ENCODE peak calls at places on chromosomes 6 and 20, in five cellular contexts. One of them, this sample, is unnamed.

GRCh38 chr6:156396068-156396771 is 381.0 kb upstream of the ARID1B start:
- DNase-seq in MCF 10A: no peak
- DNase-seq in neural crest cell: no peak
- DNase-seq in A549: no peak
- DNase-seq in A673: no peak
- DNase-seq in this sample: peak; percentile 41

GRCh38 chr6:40874495-40874894 is 164.5 kb downstream of the UNC5CL start:
- DNase-seq in MCF 10A: peak; percentile 16
- DNase-seq in neural crest cell: no peak
- DNase-seq in A549: peak; percentile 13
- DNase-seq in A673: peak; percentile 35
- DNase-seq in this sample: no peak

GRCh38 chr6:108133594-108134179 is 32.1 kb upstream of the NR2E1 start:
- DNase-seq in MCF 10A: peak; percentile 78
- DNase-seq in neural crest cell: peak; percentile 63
- DNase-seq in A549: peak; percentile 72
- DNase-seq in A673: peak; percentile 82
- DNase-seq in this sample: peak; percentile 61

GRCh38 chr6:128230267-128230989 is 290.0 kb downstream of the PTPRK start:
- DNase-seq in MCF 10A: no peak
- DNase-seq in neural crest cell: no peak
- DNase-seq in A549: no peak
- DNase-seq in A673: no peak
- DNase-seq in this sample: no peak

GRCh38 chr20:23449400-23449799 is 3.3 kb downstream of the CST11 start:
- DNase-seq in MCF 10A: no peak
- DNase-seq in neural crest cell: no peak
- DNase-seq in A549: no peak
- DNase-seq in A673: no peak
- DNase-seq in this sample: peak; percentile 45

GRCh38 chr20:33277471-33278441 is 5.3 kb upstream of the BPIFB1 start:
- DNase-seq in MCF 10A: no peak
- DNase-seq in neural crest cell: no peak
- DNase-seq in A549: peak; percentile 58
- DNase-seq in A673: no peak
- DNase-seq in this sample: no peak

GRCh38 chr6:56372621-56373020 is 125.2 kb upstream of the COL21A1 start:
- DNase-seq in MCF 10A: no peak
- DNase-seq in neural crest cell: no peak
- DNase-seq in A549: no peak
- DNase-seq in A673: no peak
- DNase-seq in this sample: no peak

GRCh38 chr6:77324851-77325250 is 138.4 kb downstream of the HTR1B start:
- DNase-seq in MCF 10A: no peak
- DNase-seq in neural crest cell: no peak
- DNase-seq in A549: no peak
- DNase-seq in A673: no peak
- DNase-seq in this sample: no peak

GRCh38 chr6:36937896-36938295 is 16.6 kb upstream of the PI16 start:
- DNase-seq in MCF 10A: no peak
- DNase-seq in neural crest cell: no peak
- DNase-seq in A549: no peak
- DNase-seq in A673: no peak
- DNase-seq in this sample: no peak

GRCh38 chr6:37673436-37673835 is 24.2 kb downstream of the MDGA1 start:
- DNase-seq in MCF 10A: no peak
- DNase-seq in neural crest cell: no peak
- DNase-seq in A549: no peak
- DNase-seq in A673: no peak
- DNase-seq in this sample: no peak

GRCh38 chr6:27772261-27773001 is 139.8 kb downstream of the OR2B2 start:
- DNase-seq in MCF 10A: peak; percentile 87
- DNase-seq in neural crest cell: peak; percentile 89
- DNase-seq in A549: peak; percentile 88
- DNase-seq in A673: peak; percentile 92
- DNase-seq in this sample: peak; percentile 93

GRCh38 chr6:121993362-121993761 is 406.1 kb upstream of the HSF2 start:
- DNase-seq in MCF 10A: peak; percentile 33
- DNase-seq in neural crest cell: no peak
- DNase-seq in A549: no peak
- DNase-seq in A673: no peak
- DNase-seq in this sample: no peak

GRCh38 chr6:154298297-154298696 is 58.3 kb downstream of the IPCEF1 start:
- DNase-seq in MCF 10A: no peak
- DNase-seq in neural crest cell: no peak
- DNase-seq in A549: no peak
- DNase-seq in A673: peak; percentile 27
- DNase-seq in this sample: no peak

GRCh38 chr6:32114853-32115252 is 5.7 kb upstream of the TNXB start:
- DNase-seq in MCF 10A: no peak
- DNase-seq in neural crest cell: no peak
- DNase-seq in A549: no peak
- DNase-seq in A673: no peak
- DNase-seq in this sample: no peak

GRCh38 chr20:36435799-36436541 is 105.3 kb upstream of the MYL9 start:
- DNase-seq in MCF 10A: peak; percentile 30
- DNase-seq in neural crest cell: peak; percentile 60
- DNase-seq in A549: peak; percentile 89
- DNase-seq in A673: peak; percentile 82
- DNase-seq in this sample: peak; percentile 93

GRCh38 chr6:108844135-108844534 is 4.1 kb upstream of the ARMC2 start:
- DNase-seq in MCF 10A: no peak
- DNase-seq in neural crest cell: no peak
- DNase-seq in A549: peak; percentile 1
- DNase-seq in A673: no peak
- DNase-seq in this sample: no peak

GRCh38 chr20:21808139-21808538 is 102.7 kb downstream of the PAX1 start:
- DNase-seq in MCF 10A: no peak
- DNase-seq in neural crest cell: no peak
- DNase-seq in A549: no peak
- DNase-seq in A673: no peak
- DNase-seq in this sample: no peak

GRCh38 chr6:141513830-141514229 is 618.9 kb upstream of the GJE1 start:
- DNase-seq in MCF 10A: no peak
- DNase-seq in neural crest cell: no peak
- DNase-seq in A549: no peak
- DNase-seq in A673: no peak
- DNase-seq in this sample: no peak

GRCh38 chr6:137076277-137077068 is 31.7 kb upstream of the IL20RA start:
- DNase-seq in MCF 10A: peak; percentile 86
- DNase-seq in neural crest cell: peak; percentile 46
- DNase-seq in A549: peak; percentile 71
- DNase-seq in A673: peak; percentile 70
- DNase-seq in this sample: peak; percentile 70

GRCh38 chr6:26552640-26553189 is 14.5 kb downstream of the HMGN4 start:
- DNase-seq in MCF 10A: no peak
- DNase-seq in neural crest cell: no peak
- DNase-seq in A549: no peak
- DNase-seq in A673: no peak
- DNase-seq in this sample: no peak

GRCh38 chr6:17866876-17867444 is 120.5 kb downstream of the KIF13A start:
- DNase-seq in MCF 10A: no peak
- DNase-seq in neural crest cell: no peak
- DNase-seq in A549: no peak
- DNase-seq in A673: no peak
- DNase-seq in this sample: no peak

GRCh38 chr6:34723203-34723602 is 26.6 kb upstream of the ILRUN start:
- DNase-seq in MCF 10A: peak; percentile 13
- DNase-seq in neural crest cell: no peak
- DNase-seq in A549: peak; percentile 62
- DNase-seq in A673: no peak
- DNase-seq in this sample: no peak

GRCh38 chr20:42276718-42277117 is 658.5 kb upstream of the CHD6 start:
- DNase-seq in MCF 10A: no peak
- DNase-seq in neural crest cell: no peak
- DNase-seq in A549: no peak
- DNase-seq in A673: no peak
- DNase-seq in this sample: no peak

GRCh38 chr20:40868568-40869223 is 159.9 kb upstream of the TOP1 start:
- DNase-seq in MCF 10A: peak; percentile 24
- DNase-seq in neural crest cell: no peak
- DNase-seq in A549: no peak
- DNase-seq in A673: no peak
- DNase-seq in this sample: no peak

GRCh38 chr6:408599-409102 is 17.1 kb downstream of the IRF4 start:
- DNase-seq in MCF 10A: peak; percentile 49
- DNase-seq in neural crest cell: peak; percentile 49
- DNase-seq in A549: peak; percentile 55
- DNase-seq in A673: peak; percentile 39
- DNase-seq in this sample: no peak

GRCh38 chr20:33730946-33731692 is 677 bp upstream of the ZNF341 start:
- DNase-seq in MCF 10A: no peak
- DNase-seq in neural crest cell: no peak
- DNase-seq in A549: no peak
- DNase-seq in A673: no peak
- DNase-seq in this sample: no peak

GRCh38 chr20:23189341-23189740 is 103.2 kb upstream of the CD93 start:
- DNase-seq in MCF 10A: no peak
- DNase-seq in neural crest cell: no peak
- DNase-seq in A549: no peak
- DNase-seq in A673: no peak
- DNase-seq in this sample: no peak

GRCh38 chr20:37347891-37348642 is 2.1 kb downstream of the SRC start:
- DNase-seq in MCF 10A: no peak
- DNase-seq in neural crest cell: no peak
- DNase-seq in A549: no peak
- DNase-seq in A673: no peak
- DNase-seq in this sample: peak; percentile 40

GRCh38 chr6:157106487-157106886 is 216.8 kb downstream of the TMEM242 start:
- DNase-seq in MCF 10A: peak; percentile 74
- DNase-seq in neural crest cell: no peak
- DNase-seq in A549: peak; percentile 28
- DNase-seq in A673: no peak
- DNase-seq in this sample: peak; percentile 33

GRCh38 chr6:82072771-82073170 is 174.8 kb downstream of the IBTK start:
- DNase-seq in MCF 10A: no peak
- DNase-seq in neural crest cell: no peak
- DNase-seq in A549: no peak
- DNase-seq in A673: no peak
- DNase-seq in this sample: no peak

GRCh38 chr20:13221673-13222318 is 722 bp downstream of the ISM1 start:
- DNase-seq in MCF 10A: peak; percentile 69
- DNase-seq in neural crest cell: peak; percentile 52
- DNase-seq in A549: peak; percentile 73
- DNase-seq in A673: peak; percentile 77
- DNase-seq in this sample: peak; percentile 77
- TF ChIP-seq CTCF in MCF 10A: no peak
- TF ChIP-seq CTCF in neural crest cell: peak; percentile 46
- TF ChIP-seq CTCF in A549: no peak
- TF ChIP-seq CTCF in A673: no peak
- TF ChIP-seq CTCF in this sample: no peak

GRCh38 chr20:44176833-44177533 is 10.0 kb downstream of the JPH2 start:
- DNase-seq in MCF 10A: peak; percentile 66
- DNase-seq in neural crest cell: no peak
- DNase-seq in A549: no peak
- DNase-seq in A673: no peak
- DNase-seq in this sample: no peak
- TF ChIP-seq CTCF in MCF 10A: no peak
- TF ChIP-seq CTCF in neural crest cell: no peak
- TF ChIP-seq CTCF in A549: no peak
- TF ChIP-seq CTCF in A673: no peak
- TF ChIP-seq CTCF in this sample: no peak

DNA sequence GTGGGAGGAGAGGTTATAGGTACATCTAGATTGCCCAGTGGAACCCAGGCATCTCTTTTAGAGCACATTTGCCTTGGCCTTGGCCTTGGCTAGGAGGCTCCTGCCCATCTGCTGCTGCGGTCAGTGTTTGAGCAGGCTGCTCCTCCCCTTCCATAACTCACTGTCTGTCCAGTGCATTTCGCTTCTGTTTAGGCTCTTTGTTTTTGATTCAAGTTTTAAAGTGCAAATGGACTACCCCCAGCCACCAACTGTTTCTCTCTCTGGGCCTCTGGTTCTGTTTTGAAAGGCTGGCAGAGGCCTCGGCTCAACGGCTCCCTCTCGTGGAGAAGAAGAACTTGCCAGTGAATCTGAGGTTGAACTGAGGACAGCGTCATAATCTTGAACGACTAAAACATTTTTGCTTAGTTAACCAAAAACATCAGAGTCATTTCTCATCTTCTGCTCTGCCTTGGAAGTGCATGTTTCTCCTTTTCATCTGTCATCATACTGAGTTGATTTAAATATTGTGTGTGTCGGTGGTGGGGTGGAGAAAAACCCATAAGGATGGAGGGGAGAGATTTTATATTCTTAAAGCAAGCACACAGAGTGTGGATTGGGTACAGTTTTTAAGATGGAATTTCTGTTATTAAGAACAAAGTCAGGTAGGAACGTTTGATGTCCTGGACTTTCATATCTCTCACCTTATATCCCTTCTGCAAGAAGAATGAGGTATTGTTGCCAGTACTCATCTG is 171.4 kb downstream of the DTNBP1 start:
- DNase-seq in MCF 10A: peak; percentile 68
- DNase-seq in neural crest cell: peak; percentile 63
- DNase-seq in A549: peak; percentile 51
- DNase-seq in A673: peak; percentile 82
- DNase-seq in this sample: peak; percentile 81
- TF ChIP-seq CTCF in MCF 10A: peak; percentile 80
- TF ChIP-seq CTCF in neural crest cell: peak; percentile 93
- TF ChIP-seq CTCF in A549: peak; percentile 70
- TF ChIP-seq CTCF in A673: peak; percentile 96
- TF ChIP-seq CTCF in this sample: peak; percentile 95

GRCh38 chr6:105135056-105135455 is 44.8 kb downstream of the POPDC3 start:
- DNase-seq in MCF 10A: peak; percentile 21
- DNase-seq in neural crest cell: no peak
- DNase-seq in A549: peak; percentile 44
- DNase-seq in A673: peak; percentile 11
- DNase-seq in this sample: no peak
- TF ChIP-seq CTCF in MCF 10A: peak; percentile 8
- TF ChIP-seq CTCF in neural crest cell: peak; percentile 52
- TF ChIP-seq CTCF in A549: peak; percentile 11
- TF ChIP-seq CTCF in A673: peak; percentile 18
- TF ChIP-seq CTCF in this sample: no peak

This sample was measured in activated CD8-positive, alpha-beta T cell treated with anti-CD3 and anti-CD28 coated beads for 36 hours.